ENCODE peak calls at places on chromosomes 5 and 9, in four cellular contexts. One of them, this sample, is unnamed. For H3K79me2, the result is how much of the 10 kb centered on the place peaks cover.

GRCh38 chr9:29882767-29883166 is 2309.5 kb upstream of the C9orf72 start:
- DNase-seq in GM12878: no peak
- DNase-seq in HepG2: no peak
- DNase-seq in K562: no peak
- DNase-seq in this sample: no peak

GRCh38 chr9:75664597-75664996 is 225.9 kb upstream of the PCSK5 start:
- DNase-seq in HepG2: peak
- DNase-seq in K562: no peak
- DNase-seq in GM12878: no peak
- DNase-seq in this sample: no peak

GRCh38 chr9:14910178-14910805 is at the start of gene FREM1:
- DNase-seq in HepG2: peak
- DNase-seq in GM12878: no peak
- DNase-seq in K562: no peak
- DNase-seq in this sample: peak

GRCh38 chr9:124693403-124693802 is 77.7 kb downstream of the NR6A1 start:
- DNase-seq in GM12878: no peak
- DNase-seq in K562: no peak
- DNase-seq in HepG2: no peak
- DNase-seq in this sample: no peak

GRCh38 chr9:17065062-17065461 is 69.8 kb upstream of the CNTLN start:
- DNase-seq in GM12878: no peak
- DNase-seq in HepG2: peak
- DNase-seq in K562: no peak
- DNase-seq in this sample: peak

GRCh38 chr5:158753354-158753753 is 346.4 kb downstream of the EBF1 start:
- DNase-seq in K562: no peak
- DNase-seq in GM12878: no peak
- DNase-seq in HepG2: no peak
- DNase-seq in this sample: no peak

GRCh38 chr5:181043285-181044092 is 3.4 kb downstream of the BTNL9 start:
- DNase-seq in GM12878: no peak
- DNase-seq in K562: peak
- DNase-seq in HepG2: no peak
- DNase-seq in this sample: no peak

GRCh38 chr9:113579270-113580040 is 115.9 kb downstream of the RGS3 start:
- DNase-seq in GM12878: no peak
- DNase-seq in K562: no peak
- DNase-seq in HepG2: no peak
- DNase-seq in this sample: no peak

GRCh38 chr9:75891277-75892167 is 1.0 kb downstream of the PCSK5 start:
- DNase-seq in GM12878: no peak
- DNase-seq in K562: no peak
- DNase-seq in HepG2: no peak
- DNase-seq in this sample: peak

GRCh38 chr9:113922160-113922559 is 46.1 kb downstream of the ZNF618 start:
- DNase-seq in K562: no peak
- DNase-seq in HepG2: no peak
- DNase-seq in GM12878: no peak
- DNase-seq in this sample: no peak

GRCh38 chr5:61805101-61805500 is 473.0 kb downstream of the ZSWIM6 start:
- DNase-seq in GM12878: no peak
- DNase-seq in HepG2: no peak
- DNase-seq in K562: no peak
- DNase-seq in this sample: no peak

GRCh38 chr5:159805021-159805420 is 111.3 kb upstream of the ADRA1B start:
- DNase-seq in GM12878: no peak
- DNase-seq in HepG2: no peak
- DNase-seq in K562: no peak
- DNase-seq in this sample: no peak

GRCh38 chr5:172707285-172708182 is 63.5 kb downstream of the DUSP1 start:
- DNase-seq in K562: peak
- DNase-seq in HepG2: peak
- DNase-seq in GM12878: no peak
- DNase-seq in this sample: peak

GRCh38 chr5:66958984-66959641 is 237.5 kb downstream of the CD180 start:
- DNase-seq in HepG2: no peak
- DNase-seq in GM12878: no peak
- DNase-seq in K562: no peak
- DNase-seq in this sample: peak

GRCh38 chr5:134592141-134592746 is 40.4 kb downstream of the SAR1B start:
- DNase-seq in HepG2: no peak
- DNase-seq in GM12878: no peak
- DNase-seq in K562: no peak
- DNase-seq in this sample: peak

GRCh38 chr5:41641621-41642020 is 131.2 kb upstream of the PLCXD3 start:
- DNase-seq in K562: no peak
- DNase-seq in GM12878: no peak
- DNase-seq in HepG2: no peak
- DNase-seq in this sample: no peak

GRCh38 chr9:111926421-111926875 is 29.8 kb downstream of the UGCG start:
- DNase-seq in GM12878: peak
- DNase-seq in HepG2: no peak
- DNase-seq in K562: no peak
- DNase-seq in this sample: peak

GRCh38 chr9:2317591-2317990 is 302.4 kb downstream of the SMARCA2 start:
- DNase-seq in HepG2: no peak
- DNase-seq in K562: no peak
- DNase-seq in GM12878: no peak
- DNase-seq in this sample: no peak

GRCh38 chr9:81035171-81035570 is 654.2 kb downstream of the TLE1 start:
- DNase-seq in HepG2: no peak
- DNase-seq in K562: no peak
- DNase-seq in GM12878: no peak
- DNase-seq in this sample: no peak

GRCh38 chr5:62132279-62132678 is 173.7 kb upstream of the KIF2A start:
- DNase-seq in HepG2: no peak
- DNase-seq in GM12878: no peak
- DNase-seq in K562: no peak
- DNase-seq in this sample: no peak

GRCh38 chr5:97133106-97133505 is 9.3 kb downstream of the LIX1 start:
- DNase-seq in GM12878: no peak
- DNase-seq in HepG2: no peak
- DNase-seq in K562: no peak
- DNase-seq in this sample: no peak

DNA sequence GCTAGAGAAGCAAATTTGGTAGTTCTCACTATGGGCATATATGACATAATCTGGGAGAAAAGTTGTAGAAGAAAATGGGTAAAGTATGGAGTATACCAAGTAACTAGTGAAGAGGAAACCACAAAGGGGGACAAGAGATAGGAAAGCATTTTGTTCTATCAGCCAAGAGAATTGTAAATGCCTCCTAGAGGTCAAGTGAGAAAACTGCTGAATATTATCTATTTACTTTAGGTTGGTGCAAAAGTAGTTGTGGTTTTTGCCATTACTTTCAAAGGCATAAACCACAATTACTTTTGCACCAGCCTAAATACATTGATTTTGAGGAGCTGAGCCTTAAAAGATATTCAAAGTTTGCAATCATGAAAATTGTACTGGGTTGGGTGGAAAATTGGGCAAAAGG is 126.7 kb upstream of the GRHPR start:
- DNase-seq in HepG2: no peak
- DNase-seq in GM12878: no peak
- DNase-seq in K562: peak
- DNase-seq in this sample: no peak
- H3K79me2 ChIP-seq in HepG2: under half
- H3K79me2 ChIP-seq in GM12878: half or more
- H3K79me2 ChIP-seq in K562: half or more
- H3K79me2 ChIP-seq in this sample: under half

GRCh38 chr5:126446498-126447224 is 23.5 kb downstream of the GRAMD2B start:
- DNase-seq in GM12878: no peak
- DNase-seq in K562: no peak
- DNase-seq in HepG2: no peak
- DNase-seq in this sample: no peak

GRCh38 chr5:126444137-126444536 is 20.9 kb downstream of the GRAMD2B start:
- DNase-seq in GM12878: no peak
- DNase-seq in K562: no peak
- DNase-seq in HepG2: no peak
- DNase-seq in this sample: no peak

GRCh38 chr5:126443374-126443851 is 20.2 kb downstream of the GRAMD2B start:
- DNase-seq in K562: no peak
- DNase-seq in GM12878: peak
- DNase-seq in HepG2: peak
- DNase-seq in this sample: no peak

GRCh38 chr5:126448720-126449119 is 25.5 kb downstream of the GRAMD2B start:
- DNase-seq in GM12878: no peak
- DNase-seq in HepG2: no peak
- DNase-seq in K562: no peak
- DNase-seq in this sample: no peak

GRCh38 chr5:126445502-126446174 is 22.4 kb downstream of the GRAMD2B start:
- DNase-seq in HepG2: no peak
- DNase-seq in GM12878: no peak
- DNase-seq in K562: no peak
- DNase-seq in this sample: no peak
- TF ChIP-seq MAX in HepG2: no peak
- TF ChIP-seq MAX in GM12878: no peak
- TF ChIP-seq MAX in K562: no peak
- TF ChIP-seq MAX in this sample: no peak

GRCh38 chr5:219492-219891 is 1.4 kb downstream of the SDHA start:
- DNase-seq in HepG2: no peak
- DNase-seq in GM12878: no peak
- DNase-seq in K562: no peak
- DNase-seq in this sample: peak
- TF ChIP-seq MYC in HepG2: no peak
- TF ChIP-seq MYC in GM12878: no peak
- TF ChIP-seq MYC in K562: no peak
- TF ChIP-seq MYC in this sample: no peak

GRCh38 chr5:54520438-54520846 is 2.9 kb downstream of the SNX18 start:
- DNase-seq in HepG2: no peak
- DNase-seq in GM12878: no peak
- DNase-seq in K562: peak
- DNase-seq in this sample: peak
- H3K79me2 ChIP-seq in HepG2: under half
- H3K79me2 ChIP-seq in GM12878: under half
- H3K79me2 ChIP-seq in K562: under half
- H3K79me2 ChIP-seq in this sample: half or more

This sample was measured in endothelial cell of umbilical vein.